ENCODE peak calls at places on chromosomes 7 and 10, in five cellular contexts. L is K562, Z is GM12878, Q is HCT116, U is H1. R is an unnamed sample.

GRCh38 chr10:1169981-1170866 is 114.0 kb downstream of the WDR37 start:
- DNase-seq in Z (no peak), L (no peak), U (no peak), Q (no peak), R (no peak)

GRCh38 chr10:79066460-79067240 is 2.1 kb upstream of the ZMIZ1 start:
- DNase-seq in Z (no peak), U (no peak), Q (no peak), L (peak; percentile 77), R (no peak)

GRCh38 chr7:105721571-105722104 is 140.3 kb upstream of the EFCAB10 start:
- DNase-seq in Z (no peak), U (peak; percentile 19), Q (no peak), L (no peak), R (peak; percentile 23)

GRCh38 chr7:155589001-155589980 is 42.9 kb upstream of the CNPY1 start:
- DNase-seq in L (no peak), Q (no peak), U (no peak), Z (no peak), R (no peak)

GRCh38 chr7:138755331-138755747 is 42.5 kb upstream of the TMEM213 start:
- DNase-seq in L (no peak), U (no peak), Z (no peak), Q (no peak), R (no peak)

GRCh38 chr7:4845740-4846142 is 16.1 kb downstream of the PAPOLB start:
- DNase-seq in Q (no peak), L (peak; percentile 64), U (peak; percentile 67), Z (no peak), R (peak; percentile 20)

GRCh38 chr7:81624021-81624630 is 145.7 kb downstream of the HGF start:
- DNase-seq in U (no peak), L (no peak), Z (no peak), Q (no peak), R (no peak)

GRCh38 chr7:155187061-155187785 is 110.5 kb upstream of the INSIG1 start:
- DNase-seq in Z (no peak), L (no peak), Q (no peak), U (no peak), R (no peak)

GRCh38 chr10:79048639-79049550 is 19.9 kb upstream of the ZMIZ1 start:
- DNase-seq in L (no peak), Z (no peak), Q (no peak), U (no peak), R (no peak)

GRCh38 chr7:24732646-24733413 is 24.4 kb downstream of the GSDME start:
- DNase-seq in U (no peak), Z (no peak), Q (no peak), L (no peak), R (no peak)

GRCh38 chr10:123635131-123635530 is 31.0 kb upstream of the GPR26 start:
- DNase-seq in L (no peak), U (no peak), Q (no peak), Z (no peak), R (no peak)

GRCh38 chr10:125882596-125882995 is 1.5 kb upstream of the DHX32 start:
- DNase-seq in Q (no peak), U (no peak), Z (no peak), L (no peak), R (no peak)

GRCh38 chr7:94129443-94130140 is 125.4 kb upstream of the BET1 start:
- DNase-seq in Q (no peak), L (no peak), U (no peak), Z (no peak), R (no peak)

GRCh38 chr7:18445483-18445882 is 50.1 kb upstream of the HDAC9 start:
- DNase-seq in U (no peak), Q (no peak), L (no peak), Z (no peak), R (no peak)

GRCh38 chr7:50832744-50833143 is 50.0 kb upstream of the GRB10 start:
- DNase-seq in L (no peak), U (no peak), Z (no peak), Q (no peak), R (no peak)

GRCh38 chr7:96189129-96189815 is 132.6 kb downstream of the SLC25A13 start:
- DNase-seq in Z (no peak), U (no peak), Q (no peak), L (no peak), R (no peak)

GRCh38 chr7:28579571-28579970 is 167.3 kb downstream of the CREB5 start:
- DNase-seq in Z (no peak), U (no peak), L (no peak), Q (no peak), R (no peak)

DNA sequence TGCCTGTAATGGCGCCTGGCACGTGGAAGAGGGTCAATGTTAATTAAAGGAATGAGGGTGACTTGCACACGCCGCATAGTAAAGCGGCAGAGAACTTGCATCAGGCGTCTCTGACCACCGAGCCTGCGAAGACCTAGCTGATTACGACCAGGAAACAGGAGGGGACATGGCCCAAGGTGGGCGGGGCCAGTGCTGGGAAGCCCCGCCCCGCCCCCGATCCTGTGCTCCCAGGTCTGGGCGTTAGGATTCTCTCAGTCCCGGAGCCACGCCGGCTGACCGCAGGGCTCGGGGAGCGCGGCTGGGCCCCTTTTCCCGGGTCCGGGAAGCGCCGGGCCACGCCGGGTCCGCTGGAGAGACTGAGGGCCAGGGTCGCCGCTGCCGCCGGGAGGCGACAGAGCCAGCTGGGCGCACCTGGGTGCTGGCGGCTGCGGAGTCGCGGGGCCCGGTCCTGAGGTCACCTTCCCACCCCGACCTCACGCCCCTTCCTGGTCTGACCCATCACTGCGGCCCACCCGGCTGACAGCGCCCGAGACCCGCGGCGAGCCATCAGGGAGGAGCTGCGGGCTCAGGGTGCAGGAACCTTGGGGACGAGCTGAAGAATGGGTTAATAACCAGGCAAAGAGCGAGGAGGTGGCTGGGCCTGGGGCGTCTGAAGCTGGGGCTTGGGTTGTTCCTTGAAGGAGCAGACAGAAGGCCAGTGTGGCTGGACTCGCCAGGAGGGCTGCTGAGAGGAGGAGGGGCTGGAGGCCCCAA is 23.0 kb upstream of the GRID1 start:
- DNase-seq in Q (no peak), L (peak; percentile 21), Z (no peak), U (peak; percentile 69), R (peak; percentile 74)
- TF ChIP-seq YY1 in Q (no peak), L (no peak), Z (peak; percentile 67), U (peak; percentile 74), R (no peak)

DNA sequence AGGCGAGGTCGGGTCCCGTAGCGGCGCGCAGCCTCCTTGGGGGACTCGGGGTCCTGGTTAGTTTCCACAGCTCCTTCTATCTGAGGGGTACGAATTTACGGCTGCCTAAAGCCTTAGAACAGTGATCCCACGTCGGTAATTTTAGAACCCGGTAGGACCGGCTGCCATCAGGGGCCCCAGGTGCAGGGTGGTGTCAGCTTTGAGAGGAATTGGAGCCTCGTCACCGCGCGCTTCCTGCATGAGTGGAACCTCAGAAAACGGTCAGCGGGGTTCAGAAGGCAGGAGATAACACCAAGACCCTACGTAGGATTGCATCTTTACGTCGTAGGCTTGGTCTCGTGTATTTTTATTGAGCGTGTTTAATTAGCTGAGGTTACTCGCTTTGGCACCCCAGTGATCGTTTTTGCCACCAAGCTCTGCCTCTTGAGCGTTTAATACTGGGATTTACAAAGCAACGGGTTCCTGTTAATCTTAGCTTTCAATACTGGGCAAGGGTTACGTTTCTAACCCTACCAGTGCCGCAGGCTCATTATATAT is 443 bp downstream of the RNF32 start:
- DNase-seq in Z (no peak), L (peak; percentile 83), Q (peak; percentile 3), U (no peak), R (no peak)
- TF ChIP-seq ZNF274 in Z (no peak), L (no peak), Q (no peak), U (no peak), R (no peak)

GRCh38 chr10:70682920-70683600 is 10.8 kb downstream of the ADAMTS14 start:
- DNase-seq in Z (no peak), U (no peak), Q (no peak), L (peak; percentile 42), R (no peak)
- H3K9ac ChIP-seq in Z (no peak overlapping the region), U (no peak overlapping the region), Q (no peak overlapping the region), L (peak overlapping the region; percentile 26), R (no peak overlapping the region)

GRCh38 chr7:1538544-1539345 is 8.2 kb downstream of the MAFK start:
- DNase-seq in L (no peak), U (no peak), Q (no peak), Z (no peak), R (no peak)
- TF ChIP-seq YY1 in L (no peak), U (no peak), Q (no peak), Z (no peak), R (no peak)

GRCh38 chr10:74921744-74922143 is 95.3 kb downstream of the KAT6B start:
- DNase-seq in L (peak; percentile 67), Z (no peak), U (no peak), Q (no peak), R (no peak)

GRCh38 chr10:74917481-74918077 is 91.2 kb downstream of the KAT6B start:
- DNase-seq in Z (no peak), U (no peak), L (peak; percentile 15), Q (peak; percentile 64), R (no peak)

GRCh38 chr10:74922921-74923320 is 96.5 kb downstream of the KAT6B start:
- DNase-seq in Z (no peak), Q (no peak), U (no peak), L (no peak), R (no peak)

GRCh38 chr10:74916283-74916682 is 89.9 kb downstream of the KAT6B start:
- DNase-seq in Q (no peak), U (no peak), Z (no peak), L (no peak), R (no peak)

GRCh38 chr10:74919671-74920070 is 93.3 kb downstream of the KAT6B start:
- DNase-seq in L (no peak), Z (no peak), Q (no peak), U (no peak), R (no peak)
- TF ChIP-seq ZNF274 in L (no peak), Z (no peak), Q (no peak), U (no peak), R (no peak)

DNA sequence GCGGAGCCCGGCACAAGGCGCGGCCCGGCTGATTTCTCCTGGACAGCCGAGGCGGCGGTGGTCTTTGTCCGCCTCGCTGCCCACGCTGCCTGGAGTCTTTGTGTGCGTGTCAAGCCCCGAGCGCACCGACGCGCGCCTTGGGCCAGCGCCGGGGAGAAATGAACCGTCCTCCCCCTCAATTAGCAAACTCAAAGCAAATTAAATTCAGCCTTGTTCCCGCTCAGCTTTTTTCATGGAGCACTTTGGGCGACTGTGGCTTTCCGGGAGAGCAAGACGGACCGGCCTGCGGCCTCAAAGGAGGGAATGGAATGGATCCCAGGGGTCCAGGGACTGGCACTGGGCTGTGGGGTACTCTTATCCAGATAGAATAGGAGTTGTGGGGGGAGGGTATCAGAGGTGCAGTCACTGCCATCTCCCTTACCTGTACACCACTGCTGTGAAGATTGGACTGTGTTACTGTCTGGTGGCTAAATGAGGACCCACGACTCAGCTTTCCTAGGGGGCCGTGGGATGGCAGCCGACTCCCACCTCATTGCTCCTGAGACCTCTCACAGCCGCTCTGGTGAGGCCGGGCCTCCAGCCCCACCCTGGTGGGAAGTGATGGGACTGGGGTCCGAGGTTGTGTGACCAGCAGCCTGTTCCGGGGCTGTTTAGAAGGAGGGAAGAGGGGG is 4.2 kb downstream of the EMX2 start:
- DNase-seq in U (no peak), Q (no peak), L (no peak), Z (no peak), R (no peak)
- H3K9ac ChIP-seq in U (no peak overlapping the region), Q (no peak overlapping the region), L (no peak overlapping the region), Z (no peak overlapping the region), R (no peak overlapping the region)